ENCODE peak calls at places on chromosomes 11 and 22, in five cellular contexts. Y is sigmoid colon, B is Peyer's patch, N is esophagus squamous epithelium, G is H1. F is an unnamed sample.
A peak's percentile ranks its signal among the peaks of the same experiment; 100 is the strongest.

GRCh38 chr11:70688142-70688541 is 289.8 kb downstream of the CTTN start:
- DNase-seq in Y (no peak), G (no peak), N (no peak), B (no peak), F (no peak)

GRCh38 chr22:32623943-32624342 is 149.3 kb downstream of the FBXO7 start:
- DNase-seq in N (no peak), B (no peak), G (no peak), Y (peak; percentile 90), F (peak; percentile 76)

GRCh38 chr11:2303627-2304155 is 1.9 kb downstream of the TSPAN32 start:
- DNase-seq in Y (no peak), B (peak; percentile 43), N (no peak), G (no peak), F (peak; percentile 33)

GRCh38 chr22:27512283-27512761 is 289.2 kb downstream of the MN1 start:
- DNase-seq in N (no peak), B (no peak), Y (peak; percentile 88), G (no peak), F (peak; percentile 96)

GRCh38 chr11:126132319-126132718 is 69.7 kb upstream of the CDON start:
- DNase-seq in N (no peak), G (no peak), B (no peak), Y (peak; percentile 75), F (no peak)

GRCh38 chr11:96049426-96049825 is 125.5 kb upstream of the MTMR2 start:
- DNase-seq in Y (no peak), G (no peak), B (no peak), N (no peak), F (no peak)

GRCh38 chr11:104609297-104609696 is 289.0 kb downstream of the CASP12 start:
- DNase-seq in B (no peak), Y (no peak), N (no peak), G (peak; percentile 7), F (no peak)

GRCh38 chr22:40580631-40581030 is 55.9 kb downstream of the MRTFA start:
- DNase-seq in B (no peak), Y (no peak), N (no peak), G (no peak), F (no peak)

GRCh38 chr11:6458352-6458751 is 15.4 kb downstream of the TRIM3 start:
- DNase-seq in Y (no peak), B (no peak), G (no peak), N (no peak), F (no peak)

GRCh38 chr11:67119577-67120391 is 721 bp downstream of the KDM2A start:
- DNase-seq in G (no peak), N (no peak), Y (peak; percentile 63), B (peak; percentile 56), F (peak; percentile 51)

GRCh38 chr11:11010624-11011127 is 152.8 kb upstream of the ZBED5 start:
- DNase-seq in B (peak; percentile 57), Y (no peak), G (no peak), N (no peak), F (no peak)

GRCh38 chr11:104572279-104572678 is 326.0 kb downstream of the CASP12 start:
- DNase-seq in Y (no peak), N (no peak), B (no peak), G (no peak), F (no peak)

GRCh38 chr11:66846671-66847091 is 3.4 kb downstream of the RCE1 start:
- DNase-seq in G (no peak), Y (peak; percentile 56), N (no peak), B (no peak), F (no peak)

GRCh38 chr22:43390166-43390565 is 21.6 kb upstream of the MPPED1 start:
- DNase-seq in Y (no peak), N (no peak), B (no peak), G (no peak), F (no peak)

DNA sequence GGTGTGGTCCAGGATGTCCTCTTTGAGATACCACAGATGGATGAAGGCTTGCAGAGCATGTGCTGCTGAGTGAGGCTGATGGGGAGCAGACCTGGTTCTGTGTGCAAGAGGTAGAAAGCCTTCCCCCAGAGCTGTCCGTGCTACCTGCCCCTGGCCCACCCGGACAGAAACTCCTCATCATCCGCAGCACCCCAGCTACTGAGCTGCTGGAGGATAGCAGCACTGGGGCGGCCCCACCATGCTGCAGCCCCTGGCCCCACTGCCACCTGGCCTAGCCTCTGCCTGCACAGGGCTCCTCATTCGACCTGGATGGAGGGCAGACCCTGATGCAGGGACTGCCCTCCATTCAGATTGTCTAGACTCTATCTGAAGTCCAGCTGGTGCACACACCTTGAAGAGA is 50.5 kb downstream of the NCAPD3 start:
- DNase-seq in G (no peak), B (no peak), N (no peak), Y (no peak), F (no peak)
- H3K9me3 ChIP-seq in G (peaks cover 49% of the 10 kb centered on the region), B (no peaks in the 10 kb centered on the region), N (no peaks in the 10 kb centered on the region), Y (no peaks in the 10 kb centered on the region), F (no peaks in the 10 kb centered on the region)

GRCh38 chr11:72040497-72041363 is 39.6 kb downstream of the NUMA1 start:
- DNase-seq in Y (peak; percentile 99), G (peak; percentile 50), N (peak; percentile 32), B (peak; percentile 93), F (peak; percentile 98)
- TF ChIP-seq POLR2A in Y (peak; percentile 57), G (no peak), N (no peak), B (no peak), F (peak; percentile 49)

DNA sequence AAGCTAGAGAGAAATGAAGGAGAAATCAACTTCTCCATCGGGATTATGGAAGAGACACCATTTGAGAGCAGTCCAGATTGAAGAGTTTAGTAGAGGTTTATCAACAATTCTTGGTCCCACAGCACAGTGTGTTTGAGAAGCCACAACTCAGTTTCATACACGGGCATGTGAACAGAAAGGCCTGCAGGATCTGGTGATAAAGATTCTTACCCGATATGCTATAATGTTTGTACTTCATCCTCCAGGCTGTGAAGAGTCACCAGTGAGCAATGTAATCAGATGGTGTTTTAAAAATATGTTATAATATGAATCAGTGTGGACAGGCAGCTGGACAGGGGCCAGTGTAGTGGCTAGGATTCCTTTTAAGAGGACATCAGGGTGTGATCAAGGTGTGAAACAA is 29.7 kb upstream of the VWA5A start:
- DNase-seq in Y (no peak), G (no peak), B (no peak), N (no peak), F (no peak)
- H3K27me3 ChIP-seq in Y (no peaks in the 10 kb centered on the region), G (no peaks in the 10 kb centered on the region), B (no peaks in the 10 kb centered on the region), N (no peaks in the 10 kb centered on the region), F (no peaks in the 10 kb centered on the region)

GRCh38 chr11:68457214-68457897 is 3.2 kb upstream of the PPP6R3 start:
- DNase-seq in B (peak; percentile 0), G (no peak), Y (no peak), N (no peak), F (no peak)
- H3K9me3 ChIP-seq in B (no peaks in the 10 kb centered on the region), G (no peaks in the 10 kb centered on the region), Y (no peaks in the 10 kb centered on the region), N (no peaks in the 10 kb centered on the region), F (no peaks in the 10 kb centered on the region)

GRCh38 chr11:130546901-130547694 is 98.7 kb downstream of the ADAMTS15 start:
- DNase-seq in Y (no peak), G (no peak), B (no peak), N (no peak), F (no peak)
- TF ChIP-seq POLR2A in Y (no peak), G (no peak), B (no peak), N (no peak), F (no peak)

DNA sequence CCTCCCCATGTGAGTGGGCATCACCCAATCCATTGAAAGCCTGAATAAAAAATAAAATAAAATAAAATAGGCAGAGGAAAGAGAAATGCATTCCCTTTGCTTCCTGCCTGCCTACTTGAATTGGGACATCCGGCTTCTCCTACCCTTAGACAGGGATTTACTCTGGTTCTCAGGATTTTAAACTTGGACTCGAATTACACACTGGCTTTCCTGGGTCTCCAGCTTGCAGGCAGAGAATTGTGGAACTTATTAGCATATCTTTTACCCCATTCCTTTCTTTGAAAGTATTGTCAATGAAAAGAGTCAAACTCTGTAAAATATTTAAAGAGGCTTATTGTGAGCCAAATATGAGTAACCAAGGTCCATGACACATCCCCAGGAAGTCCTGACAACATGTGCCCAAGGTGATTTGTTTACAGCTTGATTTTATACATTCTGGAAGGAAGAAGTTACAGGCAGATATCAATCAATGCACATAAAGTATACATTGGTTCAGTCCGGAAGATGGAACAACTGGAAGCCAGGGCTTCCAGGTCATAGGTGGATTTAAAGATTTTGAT is 78.4 kb upstream of the CCDC90B start:
- DNase-seq in G (peak; percentile 1), Y (no peak), N (no peak), B (no peak), F (no peak)
- H3K27me3 ChIP-seq in G (no peaks in the 10 kb centered on the region), Y (no peaks in the 10 kb centered on the region), N (no peaks in the 10 kb centered on the region), B (no peaks in the 10 kb centered on the region), F (no peaks in the 10 kb centered on the region)

GRCh38 chr22:48827228-48827810 is 1000.4 kb downstream of the BRD1 start:
- DNase-seq in G (no peak), N (no peak), B (no peak), Y (no peak), F (no peak)
- H3K9me3 ChIP-seq in G (no peaks in the 10 kb centered on the region), N (no peaks in the 10 kb centered on the region), B (no peaks in the 10 kb centered on the region), Y (no peaks in the 10 kb centered on the region), F (no peaks in the 10 kb centered on the region)

DNA sequence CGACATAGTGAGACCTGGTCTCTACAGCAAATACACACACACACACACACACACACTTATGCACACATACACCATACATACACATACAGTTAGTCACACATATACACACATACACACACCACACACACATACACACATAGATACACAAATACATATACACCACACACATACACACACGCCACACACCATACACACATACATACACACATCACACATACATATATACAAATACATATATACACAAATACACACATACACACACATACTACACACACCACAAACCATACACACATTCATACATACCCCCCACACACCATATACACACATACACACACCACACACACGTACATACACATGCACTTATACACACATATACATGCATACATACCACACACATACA is 57.7 kb downstream of the MICAL2 start:
- DNase-seq in G (no peak), N (no peak), B (no peak), Y (no peak), F (no peak)
- TF ChIP-seq POLR2A in G (no peak), N (no peak), B (no peak), Y (no peak), F (no peak)

GRCh38 chr11:122600290-122600689 is 55.2 kb upstream of the UBASH3B start:
- DNase-seq in Y (no peak), G (no peak), N (no peak), B (no peak), F (no peak)

GRCh38 chr11:122598971-122599370 is 56.6 kb upstream of the UBASH3B start:
- DNase-seq in N (no peak), Y (no peak), B (no peak), G (no peak), F (no peak)

GRCh38 chr11:122604626-122605025 is 50.9 kb upstream of the UBASH3B start:
- DNase-seq in G (no peak), N (no peak), Y (no peak), B (no peak), F (no peak)

GRCh38 chr11:122599434-122599833 is 56.1 kb upstream of the UBASH3B start:
- DNase-seq in B (no peak), N (no peak), G (no peak), Y (no peak), F (no peak)

GRCh38 chr11:122601131-122602125 is 54.1 kb upstream of the UBASH3B start:
- DNase-seq in Y (no peak), G (no peak), B (no peak), N (no peak), F (no peak)
- H3K27me3 ChIP-seq in Y (no peaks in the 10 kb centered on the region), G (no peaks in the 10 kb centered on the region), B (no peaks in the 10 kb centered on the region), N (no peaks in the 10 kb centered on the region), F (no peaks in the 10 kb centered on the region)